ENCODE peak calls at places on chromosomes 7 and 10, in four cellular contexts. Q, Z, Y and W are unnamed samples.

GRCh38 chr10:10824611-10825148 is 193.0 kb upstream of the CELF2 start:
- DNase-seq in Q (peak; percentile 77), Y (no peak), Z (peak; percentile 58), W (no peak)

GRCh38 chr10:53356616-53357349 is 584.2 kb upstream of the MBL2 start:
- DNase-seq in Q (no peak), Z (no peak), Y (no peak), W (no peak)

GRCh38 chr10:119807960-119808697 is 64.5 kb downstream of the MCMBP start:
- DNase-seq in Y (no peak), Z (no peak), Q (peak; percentile 61), W (no peak)

GRCh38 chr10:62584216-62584615 is 210.0 kb downstream of the ZNF365 start:
- DNase-seq in Z (no peak), Y (no peak), Q (peak; percentile 91), W (no peak)

GRCh38 chr7:128904381-128905197 is 5.9 kb downstream of the KCP start:
- DNase-seq in Z (no peak), Q (peak; percentile 62), Y (no peak), W (no peak)

GRCh38 chr7:96657347-96658010 is 52.2 kb downstream of the SEM1 start:
- DNase-seq in Z (no peak), Q (no peak), Y (no peak), W (no peak)

GRCh38 chr7:105353752-105354328 is 34.9 kb downstream of the SRPK2 start:
- DNase-seq in Z (peak; percentile 51), Q (no peak), Y (no peak), W (no peak)

GRCh38 chr7:96970739-96971138 is 34.6 kb upstream of the DLX6 start:
- DNase-seq in Y (no peak), Z (no peak), Q (no peak), W (no peak)

GRCh38 chr7:46759711-46760480 is 822.0 kb downstream of the TNS3 start:
- DNase-seq in Z (no peak), Q (peak; percentile 39), Y (no peak), W (no peak)

GRCh38 chr7:80942261-80943041 is 23.6 kb upstream of the SEMA3C start:
- DNase-seq in Z (peak; percentile 60), Q (peak; percentile 97), Y (no peak), W (peak; percentile 34)